ENCODE peak calls at places on chromosomes 6 and 20, in four cellular contexts. One of them, this sample, is unnamed.

GRCh38 chr6:134330555-134330954 is 12.6 kb upstream of the SGK1 start:
- DNase-seq in endodermal cell: no peak
- DNase-seq in small intestine: no peak
- DNase-seq in heart right ventricle: no peak
- DNase-seq in this sample: no peak

GRCh38 chr6:37127961-37128862 is 41.7 kb upstream of the PIM1 start:
- DNase-seq in endodermal cell: peak
- DNase-seq in small intestine: peak
- DNase-seq in heart right ventricle: no peak
- DNase-seq in this sample: no peak

GRCh38 chr6:35058041-35058675 is 83.0 kb downstream of the TCP11 start:
- DNase-seq in endodermal cell: no peak
- DNase-seq in small intestine: no peak
- DNase-seq in heart right ventricle: no peak
- DNase-seq in this sample: no peak

GRCh38 chr6:109896333-109896732 is 81.8 kb upstream of the GPR6 start:
- DNase-seq in endodermal cell: no peak
- DNase-seq in small intestine: no peak
- DNase-seq in heart right ventricle: no peak
- DNase-seq in this sample: no peak

GRCh38 chr6:25320459-25320858 is 41.3 kb downstream of the CARMIL1 start:
- DNase-seq in endodermal cell: peak
- DNase-seq in small intestine: no peak
- DNase-seq in heart right ventricle: no peak
- DNase-seq in this sample: no peak

GRCh38 chr6:117829594-117830319 is 77.3 kb upstream of the SLC35F1 start:
- DNase-seq in endodermal cell: peak
- DNase-seq in small intestine: no peak
- DNase-seq in heart right ventricle: no peak
- DNase-seq in this sample: no peak

GRCh38 chr20:57514273-57514751 is 10.6 kb downstream of the CTCFL start:
- DNase-seq in endodermal cell: peak
- DNase-seq in small intestine: peak
- DNase-seq in heart right ventricle: peak
- DNase-seq in this sample: peak

GRCh38 chr20:37343212-37343993 is 2.5 kb upstream of the SRC start:
- DNase-seq in endodermal cell: no peak
- DNase-seq in small intestine: peak
- DNase-seq in heart right ventricle: no peak
- DNase-seq in this sample: no peak

GRCh38 chr6:43972915-43973304 is 154.3 kb downstream of the MRPL14 start:
- DNase-seq in endodermal cell: peak
- DNase-seq in small intestine: peak
- DNase-seq in heart right ventricle: peak
- DNase-seq in this sample: peak

GRCh38 chr6:38846844-38847243 is 131.7 kb downstream of the DNAH8 start:
- DNase-seq in endodermal cell: no peak
- DNase-seq in small intestine: no peak
- DNase-seq in heart right ventricle: no peak
- DNase-seq in this sample: no peak

GRCh38 chr20:31705598-31706597 is 16.8 kb downstream of the BCL2L1 start:
- DNase-seq in endodermal cell: peak
- DNase-seq in small intestine: peak
- DNase-seq in heart right ventricle: no peak
- DNase-seq in this sample: no peak

GRCh38 chr6:40164345-40164755 is 230.1 kb upstream of the MOCS1 start:
- DNase-seq in endodermal cell: peak
- DNase-seq in small intestine: peak
- DNase-seq in heart right ventricle: no peak
- DNase-seq in this sample: peak

GRCh38 chr20:7637184-7637583 is 303.1 kb downstream of the HAO1 start:
- DNase-seq in endodermal cell: no peak
- DNase-seq in small intestine: no peak
- DNase-seq in heart right ventricle: no peak
- DNase-seq in this sample: no peak

GRCh38 chr20:18103497-18103896 is 34.2 kb upstream of the KAT14 start:
- DNase-seq in endodermal cell: no peak
- DNase-seq in small intestine: peak
- DNase-seq in heart right ventricle: no peak
- DNase-seq in this sample: no peak

GRCh38 chr20:33606114-33606771 is 55.9 kb upstream of the C20orf144 start:
- DNase-seq in endodermal cell: no peak
- DNase-seq in small intestine: no peak
- DNase-seq in heart right ventricle: no peak
- DNase-seq in this sample: no peak

GRCh38 chr6:106114492-106114891 is 28.4 kb downstream of the PRDM1 start:
- DNase-seq in endodermal cell: no peak
- DNase-seq in small intestine: no peak
- DNase-seq in heart right ventricle: no peak
- DNase-seq in this sample: no peak

GRCh38 chr6:84434550-84434949 is 207.1 kb upstream of the CEP162 start:
- DNase-seq in endodermal cell: no peak
- DNase-seq in small intestine: no peak
- DNase-seq in heart right ventricle: no peak
- DNase-seq in this sample: no peak

GRCh38 chr6:26205625-26206574 is 118.7 kb downstream of the HFE start:
- DNase-seq in endodermal cell: peak
- DNase-seq in small intestine: peak
- DNase-seq in heart right ventricle: no peak
- DNase-seq in this sample: no peak

GRCh38 chr6:3188262-3188661 is 30.9 kb upstream of the TUBB2A start:
- DNase-seq in endodermal cell: no peak
- DNase-seq in small intestine: no peak
- DNase-seq in heart right ventricle: no peak
- DNase-seq in this sample: no peak

GRCh38 chr6:5506575-5506974 is 245.3 kb downstream of the FARS2 start:
- DNase-seq in endodermal cell: no peak
- DNase-seq in small intestine: no peak
- DNase-seq in heart right ventricle: no peak
- DNase-seq in this sample: no peak

GRCh38 chr6:5507056-5507722 is 245.9 kb downstream of the FARS2 start:
- DNase-seq in endodermal cell: no peak
- DNase-seq in small intestine: no peak
- DNase-seq in heart right ventricle: no peak
- DNase-seq in this sample: no peak

GRCh38 chr6:5504078-5504477 is 242.8 kb downstream of the FARS2 start:
- DNase-seq in endodermal cell: no peak
- DNase-seq in small intestine: no peak
- DNase-seq in heart right ventricle: no peak
- DNase-seq in this sample: no peak

GRCh38 chr6:5509106-5509505 is 247.8 kb downstream of the FARS2 start:
- DNase-seq in endodermal cell: no peak
- DNase-seq in small intestine: no peak
- DNase-seq in heart right ventricle: peak
- DNase-seq in this sample: no peak

DNA sequence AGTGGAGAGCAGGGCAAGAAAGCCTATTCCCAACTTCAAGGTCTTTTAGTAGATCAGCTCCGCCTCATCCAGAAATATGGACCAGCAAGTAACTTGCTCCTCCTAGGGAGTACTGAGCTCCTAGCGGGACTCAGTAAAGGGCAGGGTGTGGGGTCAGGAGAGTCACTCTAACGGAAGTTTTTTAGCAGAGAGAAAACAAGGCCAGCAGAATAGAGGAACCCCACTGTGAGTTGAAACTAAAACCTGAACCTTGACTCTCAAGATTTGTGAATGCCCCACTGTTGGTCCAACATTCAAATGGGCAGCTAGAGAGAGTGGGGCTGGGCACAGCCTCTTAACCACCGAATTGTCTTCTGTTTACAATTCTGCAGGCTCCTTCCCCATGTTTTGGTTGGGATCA is 244.8 kb downstream of the FARS2 start:
- DNase-seq in endodermal cell: no peak
- DNase-seq in small intestine: no peak
- DNase-seq in heart right ventricle: no peak
- DNase-seq in this sample: no peak
- H3K27ac ChIP-seq in endodermal cell: no peak
- H3K27ac ChIP-seq in small intestine: no peak
- H3K27ac ChIP-seq in heart right ventricle: no peak
- H3K27ac ChIP-seq in this sample: no peak

DNA sequence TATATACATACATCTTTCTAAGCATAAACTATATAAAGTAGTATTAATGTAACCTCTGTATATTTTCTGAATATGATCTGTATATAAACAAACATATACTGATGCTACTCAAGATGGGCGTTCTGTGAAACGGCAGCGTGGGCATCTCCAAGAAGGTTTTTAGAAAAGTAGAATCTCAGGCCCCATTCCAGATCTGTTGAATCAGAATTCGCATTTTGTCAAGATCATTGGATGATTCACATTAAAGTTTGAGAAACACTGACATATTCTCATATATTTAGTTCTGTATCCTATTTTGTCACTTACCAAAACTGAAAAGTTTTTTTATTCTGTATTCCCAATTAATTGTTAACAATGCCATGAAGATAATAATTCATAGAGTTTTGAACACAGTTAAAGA is 5.5 kb downstream of the C6orf141 start:
- DNase-seq in endodermal cell: no peak
- DNase-seq in small intestine: no peak
- DNase-seq in heart right ventricle: no peak
- DNase-seq in this sample: no peak
- H3K27ac ChIP-seq in endodermal cell: no peak
- H3K27ac ChIP-seq in small intestine: no peak
- H3K27ac ChIP-seq in heart right ventricle: no peak
- H3K27ac ChIP-seq in this sample: no peak

DNA sequence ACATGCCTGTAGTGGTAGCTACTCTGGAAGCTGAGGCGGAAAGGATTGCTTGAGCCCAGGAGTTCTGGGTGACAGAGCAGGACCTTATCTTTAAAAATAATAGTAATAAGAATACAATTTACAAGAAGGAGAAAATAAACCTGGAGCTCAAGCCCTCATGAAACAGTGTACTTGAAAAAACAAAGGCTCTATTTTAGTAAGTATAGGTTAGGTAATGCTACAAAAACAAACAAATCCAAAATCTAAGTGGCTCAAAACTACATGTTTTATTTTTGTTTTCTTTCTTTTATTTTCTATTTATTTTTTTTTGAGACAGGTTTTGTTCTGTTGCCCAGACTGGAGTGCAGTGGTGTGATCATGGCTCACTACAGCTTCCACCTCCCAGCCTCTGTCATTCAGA is 57.6 kb upstream of the SLC23A2 start:
- DNase-seq in endodermal cell: no peak
- DNase-seq in small intestine: no peak
- DNase-seq in heart right ventricle: no peak
- DNase-seq in this sample: no peak
- H3K27ac ChIP-seq in endodermal cell: no peak
- H3K27ac ChIP-seq in small intestine: no peak
- H3K27ac ChIP-seq in heart right ventricle: no peak
- H3K27ac ChIP-seq in this sample: no peak

DNA sequence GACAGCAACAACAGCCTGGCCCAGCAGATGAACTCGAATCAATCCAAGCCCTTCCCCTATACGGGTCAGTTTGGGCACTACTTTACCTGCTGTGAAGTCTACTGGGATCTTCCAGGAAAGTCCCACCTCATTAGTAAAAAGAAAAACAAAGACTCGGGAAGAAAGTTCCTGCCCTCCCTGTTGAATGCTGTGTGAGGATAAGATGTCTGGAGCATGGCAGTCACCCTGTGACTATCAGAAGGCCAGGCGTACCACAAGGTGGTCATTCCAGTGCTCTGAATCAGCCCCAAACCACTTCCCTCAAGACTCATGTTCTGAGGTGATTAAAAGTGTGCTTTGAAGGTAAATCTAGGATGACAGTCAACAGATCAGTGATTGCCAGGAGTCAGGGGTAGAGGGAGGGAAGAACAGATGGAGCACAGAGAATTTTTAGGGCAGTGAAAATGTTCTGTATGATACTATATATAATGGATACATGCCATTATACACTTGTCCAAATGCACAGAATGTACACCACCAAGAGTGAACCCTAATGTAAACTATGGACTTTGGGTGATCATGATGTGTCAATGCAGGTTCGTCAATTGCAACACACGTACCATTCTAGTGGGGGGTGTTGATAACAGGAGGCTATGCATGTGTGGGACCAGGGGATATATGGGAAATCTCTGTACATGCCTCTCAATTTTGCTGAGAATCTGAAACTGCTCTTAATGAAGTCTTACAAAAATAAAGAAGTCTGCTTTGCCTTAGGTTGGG is 14.7 kb downstream of the FKBP1A start:
- DNase-seq in endodermal cell: peak
- DNase-seq in small intestine: peak
- DNase-seq in heart right ventricle: no peak
- DNase-seq in this sample: no peak
- H3K27ac ChIP-seq in endodermal cell: no peak
- H3K27ac ChIP-seq in small intestine: peak
- H3K27ac ChIP-seq in heart right ventricle: peak
- H3K27ac ChIP-seq in this sample: no peak

DNA sequence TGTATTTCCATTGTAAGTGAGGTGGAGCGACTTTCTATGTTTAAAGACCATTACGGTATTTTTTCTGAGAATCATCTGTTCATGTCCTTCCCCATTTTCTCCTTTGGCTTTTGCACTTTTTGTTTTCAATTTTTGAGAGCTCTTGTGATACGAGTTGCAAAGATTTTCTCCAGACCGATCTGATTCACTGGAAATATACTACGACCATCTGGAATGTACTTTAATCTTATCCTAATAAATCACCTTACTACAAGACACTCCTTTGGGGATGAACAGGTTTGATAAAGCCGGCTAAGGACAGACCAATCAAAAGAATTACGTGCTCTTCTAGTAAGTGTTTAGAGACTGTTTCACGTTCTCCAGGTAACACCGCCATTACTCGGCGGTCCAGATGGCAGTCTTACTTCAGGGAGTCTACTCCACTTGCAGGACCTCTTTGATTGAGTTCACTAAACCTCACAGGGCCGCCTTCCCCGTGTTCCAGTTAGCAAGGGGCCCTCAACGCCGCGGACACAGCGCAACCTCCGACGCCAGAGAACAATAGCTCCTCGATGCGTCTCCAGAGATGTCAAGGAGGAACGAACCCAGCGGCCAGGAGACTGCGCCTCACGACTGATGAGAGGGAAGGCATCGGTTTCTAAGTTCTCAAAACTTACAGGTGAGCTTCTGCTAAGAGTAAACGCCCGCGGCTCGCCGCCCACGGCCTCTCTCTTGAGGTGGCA is 949 bp upstream of the WTAP start:
- DNase-seq in endodermal cell: no peak
- DNase-seq in small intestine: no peak
- DNase-seq in heart right ventricle: no peak
- DNase-seq in this sample: no peak
- H3K27ac ChIP-seq in endodermal cell: peak
- H3K27ac ChIP-seq in small intestine: peak
- H3K27ac ChIP-seq in heart right ventricle: peak
- H3K27ac ChIP-seq in this sample: peak

GRCh38 chr20:24755411-24755922 is 193.6 kb upstream of the CST7 start:
- DNase-seq in endodermal cell: peak
- DNase-seq in small intestine: peak
- DNase-seq in heart right ventricle: no peak
- DNase-seq in this sample: no peak
- H3K27ac ChIP-seq in endodermal cell: no peak
- H3K27ac ChIP-seq in small intestine: no peak
- H3K27ac ChIP-seq in heart right ventricle: no peak
- H3K27ac ChIP-seq in this sample: no peak

This sample was measured in substantia nigra.